ENCODE peak calls at places on chromosomes 1 and 21, in five cellular contexts. O is GM19239, M is pulmonary artery endothelial cell, C is AG08395, S is AG20443. W is an unnamed sample.
A peak's percentile ranks its signal among the peaks of the same experiment; 100 is the strongest.

GRCh38 chr1:230281531-230281930 is 144.6 kb downstream of the PGBD5 start:
- DNase-seq in S (no peak), O (no peak), C (no peak), M (no peak), W (no peak)

GRCh38 chr21:35559128-35559831 is 501.0 kb downstream of the SETD4 start:
- DNase-seq in M (no peak), C (peak; percentile 89), O (no peak), S (peak; percentile 90), W (no peak)

GRCh38 chr1:28921286-28921869 is 7.0 kb downstream of the EPB41 start:
- DNase-seq in C (no peak), S (no peak), O (no peak), M (no peak), W (no peak)

GRCh38 chr1:1958071-1958541 is 39.0 kb upstream of the TMEM52 start:
- DNase-seq in C (no peak), S (no peak), M (no peak), O (no peak), W (no peak)

GRCh38 chr1:162285149-162285561 is 91.5 kb downstream of the SPATA46 start:
- DNase-seq in M (no peak), C (no peak), O (no peak), S (no peak), W (peak; percentile 11)

GRCh38 chr1:88029142-88029541 is 654.9 kb upstream of the PKN2 start:
- DNase-seq in S (no peak), O (no peak), C (no peak), M (no peak), W (no peak)

GRCh38 chr1:56068908-56069307 is 510.5 kb downstream of the PLPP3 start:
- DNase-seq in O (no peak), C (peak; percentile 57), M (no peak), S (peak; percentile 53), W (no peak)

GRCh38 chr1:231020816-231021215 is 19.2 kb downstream of the FAM89A start:
- DNase-seq in M (no peak), S (no peak), C (no peak), O (no peak), W (no peak)

GRCh38 chr1:210132582-210132981 is 100.0 kb upstream of the SERTAD4 start:
- DNase-seq in O (no peak), S (peak; percentile 42), C (peak; percentile 27), M (no peak), W (no peak)